ENCODE peak calls at places on chromosomes 2 and 18, in nine cellular contexts. One of them, this sample, is unnamed.

GRCh38 chr2:177712462-177712861 is 319.9 kb downstream of the AGPS start:
- DNase-seq in IMR-90: no peak
- DNase-seq in PC-3: no peak
- DNase-seq in AML-193: no peak
- DNase-seq in activated T-cell treated with anti-CD3 and anti-CD28 coated beads for 24 hours: no peak
- DNase-seq in epithelial cell of esophagus: no peak
- DNase-seq in GM12865: no peak
- DNase-seq in mucosa of descending colon: no peak
- DNase-seq in CD8-positive, alpha-beta memory T cell: no peak
- DNase-seq in this sample: no peak

GRCh38 chr2:132253496-132254305 is 91.9 kb upstream of the ANKRD30BL start:
- DNase-seq in IMR-90: no peak
- DNase-seq in PC-3: no peak
- DNase-seq in AML-193: no peak
- DNase-seq in activated T-cell treated with anti-CD3 and anti-CD28 coated beads for 24 hours: no peak
- DNase-seq in epithelial cell of esophagus: no peak
- DNase-seq in GM12865: no peak
- DNase-seq in mucosa of descending colon: no peak
- DNase-seq in CD8-positive, alpha-beta memory T cell: no peak
- DNase-seq in this sample: no peak

GRCh38 chr2:220078439-220078838 is 451.0 kb downstream of the SLC4A3 start:
- DNase-seq in IMR-90: peak; percentile 44
- DNase-seq in PC-3: no peak
- DNase-seq in AML-193: no peak
- DNase-seq in activated T-cell treated with anti-CD3 and anti-CD28 coated beads for 24 hours: no peak
- DNase-seq in epithelial cell of esophagus: no peak
- DNase-seq in GM12865: no peak
- DNase-seq in mucosa of descending colon: no peak
- DNase-seq in CD8-positive, alpha-beta memory T cell: no peak
- DNase-seq in this sample: no peak

GRCh38 chr2:172996387-172996961 is 79.2 kb upstream of the MAP3K20 start:
- DNase-seq in IMR-90: peak; percentile 57
- DNase-seq in PC-3: peak; percentile 31
- DNase-seq in AML-193: no peak
- DNase-seq in activated T-cell treated with anti-CD3 and anti-CD28 coated beads for 24 hours: no peak
- DNase-seq in epithelial cell of esophagus: peak; percentile 81
- DNase-seq in GM12865: no peak
- DNase-seq in mucosa of descending colon: no peak
- DNase-seq in CD8-positive, alpha-beta memory T cell: no peak
- DNase-seq in this sample: no peak

GRCh38 chr2:197804758-197805597 is 585 bp downstream of the PLCL1 start:
- DNase-seq in IMR-90: peak; percentile 6
- DNase-seq in PC-3: no peak
- DNase-seq in AML-193: no peak
- DNase-seq in activated T-cell treated with anti-CD3 and anti-CD28 coated beads for 24 hours: no peak
- DNase-seq in epithelial cell of esophagus: no peak
- DNase-seq in GM12865: peak; percentile 24
- DNase-seq in mucosa of descending colon: peak; percentile 37
- DNase-seq in CD8-positive, alpha-beta memory T cell: peak; percentile 13
- DNase-seq in this sample: no peak

GRCh38 chr18:41227993-41228392 is 727.0 kb upstream of the PIK3C3 start:
- DNase-seq in IMR-90: no peak
- DNase-seq in PC-3: peak; percentile 6
- DNase-seq in AML-193: no peak
- DNase-seq in activated T-cell treated with anti-CD3 and anti-CD28 coated beads for 24 hours: no peak
- DNase-seq in epithelial cell of esophagus: peak; percentile 54
- DNase-seq in GM12865: no peak
- DNase-seq in mucosa of descending colon: no peak
- DNase-seq in CD8-positive, alpha-beta memory T cell: no peak
- DNase-seq in this sample: no peak

GRCh38 chr18:44679056-44679911 is 1.4 kb upstream of the SETBP1 start:
- DNase-seq in IMR-90: peak; percentile 81
- DNase-seq in PC-3: peak; percentile 67
- DNase-seq in AML-193: peak; percentile 26
- DNase-seq in activated T-cell treated with anti-CD3 and anti-CD28 coated beads for 24 hours: peak; percentile 62
- DNase-seq in epithelial cell of esophagus: peak; percentile 88
- DNase-seq in GM12865: peak; percentile 93
- DNase-seq in mucosa of descending colon: peak; percentile 90
- DNase-seq in CD8-positive, alpha-beta memory T cell: peak; percentile 59
- DNase-seq in this sample: no peak

GRCh38 chr2:96540136-96540535 is 3.6 kb downstream of the ARID5A start:
- DNase-seq in IMR-90: peak; percentile 59
- DNase-seq in PC-3: peak; percentile 90
- DNase-seq in AML-193: no peak
- DNase-seq in activated T-cell treated with anti-CD3 and anti-CD28 coated beads for 24 hours: no peak
- DNase-seq in epithelial cell of esophagus: peak; percentile 93
- DNase-seq in GM12865: no peak
- DNase-seq in mucosa of descending colon: no peak
- DNase-seq in CD8-positive, alpha-beta memory T cell: no peak
- DNase-seq in this sample: no peak

GRCh38 chr18:26803643-26804042 is 61.9 kb downstream of the AQP4 start:
- DNase-seq in IMR-90: no peak
- DNase-seq in PC-3: no peak
- DNase-seq in AML-193: no peak
- DNase-seq in activated T-cell treated with anti-CD3 and anti-CD28 coated beads for 24 hours: no peak
- DNase-seq in epithelial cell of esophagus: peak; percentile 13
- DNase-seq in GM12865: no peak
- DNase-seq in mucosa of descending colon: no peak
- DNase-seq in CD8-positive, alpha-beta memory T cell: no peak
- DNase-seq in this sample: no peak

GRCh38 chr2:88738271-88738670 is 46.8 kb downstream of the RPIA start:
- DNase-seq in IMR-90: peak; percentile 55
- DNase-seq in PC-3: no peak
- DNase-seq in AML-193: no peak
- DNase-seq in activated T-cell treated with anti-CD3 and anti-CD28 coated beads for 24 hours: no peak
- DNase-seq in epithelial cell of esophagus: peak; percentile 32
- DNase-seq in GM12865: no peak
- DNase-seq in mucosa of descending colon: no peak
- DNase-seq in CD8-positive, alpha-beta memory T cell: no peak
- DNase-seq in this sample: no peak

GRCh38 chr2:217632036-217632435 is 370.8 kb downstream of the TNS1 start:
- DNase-seq in IMR-90: no peak
- DNase-seq in PC-3: no peak
- DNase-seq in AML-193: no peak
- DNase-seq in activated T-cell treated with anti-CD3 and anti-CD28 coated beads for 24 hours: no peak
- DNase-seq in epithelial cell of esophagus: no peak
- DNase-seq in GM12865: no peak
- DNase-seq in mucosa of descending colon: no peak
- DNase-seq in CD8-positive, alpha-beta memory T cell: no peak
- DNase-seq in this sample: no peak